ENCODE peak calls at places on chromosomes 3 and 15, in four cellular contexts. B is ovary, D is NB4, U is A549. N is an unnamed sample.

GRCh38 chr3:124121379-124122336 is 129.7 kb upstream of the ROPN1 start:
- DNase-seq in B (no peak), D (no peak), U (no peak), N (no peak)

GRCh38 chr3:154338570-154338969 is 14.3 kb upstream of the DHX36 start:
- DNase-seq in B (no peak), U (no peak), D (no peak), N (no peak)

GRCh38 chr15:32704343-32705076 is 13.3 kb upstream of the GREM1 start:
- DNase-seq in U (no peak), D (no peak), B (no peak), N (no peak)

GRCh38 chr3:64518950-64519349 is 168.8 kb downstream of the ADAMTS9 start:
- DNase-seq in U (no peak), B (no peak), D (no peak), N (no peak)

GRCh38 chr3:6771171-6771570 is 89.7 kb upstream of the GRM7 start:
- DNase-seq in D (no peak), B (no peak), U (no peak), N (no peak)

GRCh38 chr15:81921163-81921562 is 124.7 kb downstream of the MEX3B start:
- DNase-seq in U (no peak), D (no peak), B (no peak), N (no peak)

GRCh38 chr15:36912311-36912712 is 188.0 kb downstream of the MEIS2 start:
- DNase-seq in B (no peak), U (no peak), D (no peak), N (no peak)

GRCh38 chr15:35932541-35932940 is 386.6 kb upstream of the DPH6 start:
- DNase-seq in U (no peak), B (no peak), D (no peak), N (no peak)

GRCh38 chr15:36271048-36271447 is 308.4 kb upstream of the CDIN1 start:
- DNase-seq in D (no peak), U (no peak), B (no peak), N (no peak)

GRCh38 chr3:182837855-182838454 is 44.7 kb downstream of the ATP11B start:
- DNase-seq in U (no peak), D (peak), B (no peak), N (no peak)

GRCh38 chr3:35659808-35660207 is 20.5 kb downstream of the ARPP21 start:
- DNase-seq in B (no peak), D (peak), U (no peak), N (no peak)

GRCh38 chr15:56886878-56887781 is 31.3 kb upstream of the TCF12 start:
- DNase-seq in D (peak), U (peak), B (peak), N (peak)
- TF ChIP-seq POLR2A in D (peak), U (peak), B (peak), N (peak)

GRCh38 chr3:136947477-136947876 is 10.3 kb upstream of the IL20RB start:
- DNase-seq in D (no peak), U (no peak), B (no peak), N (no peak)

GRCh38 chr3:136952292-136952691 is 5.5 kb upstream of the IL20RB start:
- DNase-seq in D (no peak), U (no peak), B (no peak), N (no peak)

GRCh38 chr3:136950583-136950982 is 7.2 kb upstream of the IL20RB start:
- DNase-seq in U (no peak), D (no peak), B (no peak), N (no peak)

GRCh38 chr3:136949146-136949545 is 8.6 kb upstream of the IL20RB start:
- DNase-seq in D (no peak), B (no peak), U (no peak), N (no peak)

GRCh38 chr3:136949708-136950107 is 8.1 kb upstream of the IL20RB start:
- DNase-seq in U (no peak), D (no peak), B (no peak), N (no peak)
- TF ChIP-seq CTCF in U (peak), D (no peak), B (no peak), N (no peak)

GRCh38 chr3:58522759-58523425 is 14.1 kb downstream of the ACOX2 start:
- DNase-seq in B (no peak), D (no peak), U (no peak), N (no peak)

GRCh38 chr3:58524326-58524888 is 12.6 kb downstream of the ACOX2 start:
- DNase-seq in D (no peak), U (no peak), B (no peak), N (no peak)

GRCh38 chr3:58528629-58529028 is 8.4 kb downstream of the ACOX2 start:
- DNase-seq in D (no peak), U (no peak), B (no peak), N (no peak)

GRCh38 chr3:58529516-58530353 is 7.3 kb downstream of the ACOX2 start:
- DNase-seq in B (no peak), D (peak), U (no peak), N (peak)

DNA sequence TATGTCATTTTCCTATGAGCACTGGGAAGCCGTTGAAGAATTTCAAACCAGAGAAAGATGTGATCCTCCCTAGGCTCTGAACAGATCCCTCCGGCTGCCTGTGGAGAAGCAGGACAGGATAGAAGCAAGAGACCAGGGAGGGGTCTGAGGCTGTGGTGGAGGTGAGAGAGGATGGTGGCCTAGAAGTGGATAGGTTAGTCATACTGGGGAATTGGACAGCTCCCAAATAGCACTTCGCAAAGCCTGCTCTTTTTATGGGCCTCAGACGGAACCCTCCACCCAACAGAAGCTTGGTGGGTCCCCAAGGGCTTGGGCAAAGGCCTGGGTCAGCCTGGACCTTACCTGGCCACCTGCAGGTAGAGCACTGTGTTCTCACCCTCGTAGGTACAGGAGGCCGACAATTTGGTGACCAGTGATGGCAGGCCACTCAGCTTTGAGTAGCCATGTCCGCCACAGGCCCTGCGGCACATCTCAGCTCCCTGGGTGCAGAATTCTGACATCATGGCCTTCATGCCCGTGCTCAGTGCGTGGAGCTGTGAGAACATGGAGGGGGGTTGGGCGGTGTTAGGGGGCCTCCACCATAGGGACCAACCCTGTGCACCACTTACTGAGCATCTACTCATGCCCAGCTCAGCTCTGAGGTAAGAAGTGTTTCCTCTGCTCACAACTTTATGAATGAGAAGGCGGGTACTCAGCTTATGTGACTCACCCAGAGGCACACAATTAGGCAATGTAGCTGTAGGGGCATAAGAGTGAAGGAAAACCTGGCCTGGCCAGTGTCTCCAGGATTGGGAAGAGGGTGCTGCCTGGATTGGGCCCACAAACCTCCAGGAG is 10.6 kb downstream of the ACOX2 start:
- DNase-seq in B (no peak), D (peak), U (peak), N (no peak)
- TF ChIP-seq POLR2A in B (no peak), D (no peak), U (no peak), N (no peak)

DNA sequence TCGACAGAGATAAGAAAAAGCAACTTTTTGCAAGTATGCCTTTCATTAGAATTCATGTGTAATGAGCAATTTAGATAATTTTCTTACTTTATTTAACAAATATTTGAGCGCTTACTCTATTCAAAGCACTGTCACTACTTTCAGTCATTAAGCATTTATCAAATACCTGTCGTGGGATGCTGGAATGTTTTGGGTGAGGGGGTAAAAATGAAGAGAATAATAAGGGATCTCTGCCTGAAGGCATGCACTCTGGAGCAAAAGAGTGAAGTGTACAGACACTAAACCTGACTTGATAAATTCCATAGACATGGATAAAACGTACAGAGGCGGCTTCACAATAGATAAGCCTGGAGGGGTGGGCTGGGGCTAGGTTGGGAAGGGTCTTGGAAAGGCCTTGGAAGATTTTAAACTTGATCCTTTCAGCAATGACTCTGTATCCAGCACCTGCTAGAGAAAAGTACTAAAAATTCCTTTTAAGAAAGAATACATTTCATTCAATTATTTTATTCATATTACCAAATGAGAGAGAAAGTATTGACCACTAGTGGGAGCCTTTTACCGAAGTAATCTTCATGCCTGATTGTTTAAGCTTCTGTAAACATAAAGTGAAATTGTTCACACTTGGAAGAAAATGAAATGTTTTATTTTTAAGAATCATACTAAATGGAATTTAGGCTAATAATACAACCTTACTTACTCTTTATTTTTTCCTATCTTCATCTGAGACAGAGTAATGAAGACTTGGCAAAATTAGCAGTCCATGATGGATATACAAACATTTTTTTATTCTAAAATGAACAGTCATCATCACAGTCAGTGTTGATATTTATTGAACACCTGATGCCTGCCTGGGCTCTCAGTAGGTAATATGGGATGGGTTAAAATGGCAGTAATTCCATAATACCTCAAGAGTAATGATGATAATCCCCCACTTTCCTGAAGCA is 113.2 kb downstream of the PPP2R3A start:
- DNase-seq in U (peak), B (no peak), D (peak), N (no peak)
- TF ChIP-seq CTCF in U (peak), B (peak), D (peak), N (peak)

DNA sequence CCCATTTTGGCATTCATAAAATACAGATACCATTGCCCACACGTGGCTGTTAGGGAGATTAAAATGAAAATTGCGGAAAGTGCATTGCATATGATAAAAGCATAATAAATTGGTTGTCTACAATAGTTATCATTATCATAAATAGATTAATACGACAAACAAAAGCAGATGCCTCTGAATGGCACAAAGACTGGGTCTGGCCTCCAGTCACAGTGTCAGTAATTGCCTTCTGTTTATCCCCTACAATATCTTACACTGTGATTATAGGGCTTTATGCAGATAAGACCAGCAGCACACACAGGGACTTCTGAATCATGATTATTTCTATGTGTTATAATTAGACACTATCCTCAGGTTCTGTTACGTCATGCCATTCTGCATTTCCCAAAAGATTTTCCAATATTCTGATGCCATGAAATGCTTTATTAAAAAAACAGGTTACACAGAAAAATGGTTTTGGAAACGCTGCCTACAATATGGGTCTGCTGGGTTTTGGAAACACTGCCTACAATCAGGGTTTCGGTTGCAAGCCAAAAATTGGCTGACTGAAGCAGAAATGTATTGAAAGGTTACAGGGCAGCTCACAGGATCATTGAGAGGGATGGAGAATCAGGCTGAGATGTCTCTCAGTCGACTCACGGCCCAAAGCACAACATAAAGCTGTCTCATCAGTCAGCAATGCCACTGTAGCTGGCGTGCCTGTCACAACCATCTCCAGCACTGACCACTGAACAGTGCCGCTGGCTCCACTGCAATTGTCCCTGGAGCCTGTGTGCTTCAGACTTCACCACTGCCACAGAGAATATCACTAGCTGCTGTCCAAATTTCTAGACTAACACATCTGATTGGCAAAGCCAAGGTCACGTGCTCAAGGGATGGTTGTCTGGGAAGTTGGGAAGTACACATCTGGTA is 248.1 kb downstream of the ERC2 start:
- DNase-seq in D (no peak), U (no peak), B (no peak), N (no peak)
- TF ChIP-seq POLR2A in D (no peak), U (no peak), B (no peak), N (no peak)

DNA sequence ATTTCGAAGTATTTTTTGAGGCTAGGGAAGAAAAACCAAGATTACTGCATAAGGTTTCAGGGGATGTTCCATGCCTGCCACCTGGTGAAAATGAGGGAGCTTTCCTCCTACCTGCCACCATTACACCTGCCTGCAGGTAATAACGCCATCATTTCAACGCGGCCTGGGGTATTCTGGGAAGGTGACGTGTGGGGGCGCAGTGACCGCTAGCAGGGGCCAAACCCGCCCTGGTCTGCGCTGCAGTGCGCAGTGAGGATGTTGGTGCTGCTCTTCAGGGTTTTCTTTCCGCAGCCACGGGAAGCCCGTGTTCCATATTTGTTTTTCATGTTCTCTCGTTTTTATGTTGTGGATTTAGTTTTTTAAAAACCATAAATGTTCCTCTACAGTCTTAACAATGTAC is 37.4 kb upstream of the SNRPN start:
- DNase-seq in U (no peak), D (no peak), B (no peak), N (no peak)
- TF ChIP-seq CTCF in U (no peak), D (no peak), B (no peak), N (no peak)

GRCh38 chr15:31254431-31255175 is 72.0 kb upstream of the KLF13 start:
- DNase-seq in D (peak), B (no peak), U (no peak), N (peak)

GRCh38 chr15:31255732-31256384 is 70.8 kb upstream of the KLF13 start:
- DNase-seq in U (no peak), B (no peak), D (no peak), N (no peak)

GRCh38 chr15:31256385-31257265 is 70.0 kb upstream of the KLF13 start:
- DNase-seq in B (no peak), D (no peak), U (no peak), N (peak)

GRCh38 chr15:31257286-31257685 is 69.3 kb upstream of the KLF13 start:
- DNase-seq in U (no peak), B (no peak), D (no peak), N (no peak)

GRCh38 chr15:31255176-31255510 is 71.5 kb upstream of the KLF13 start:
- DNase-seq in U (no peak), B (no peak), D (no peak), N (no peak)
- TF ChIP-seq POLR2A in U (no peak), B (no peak), D (no peak), N (no peak)

DNA sequence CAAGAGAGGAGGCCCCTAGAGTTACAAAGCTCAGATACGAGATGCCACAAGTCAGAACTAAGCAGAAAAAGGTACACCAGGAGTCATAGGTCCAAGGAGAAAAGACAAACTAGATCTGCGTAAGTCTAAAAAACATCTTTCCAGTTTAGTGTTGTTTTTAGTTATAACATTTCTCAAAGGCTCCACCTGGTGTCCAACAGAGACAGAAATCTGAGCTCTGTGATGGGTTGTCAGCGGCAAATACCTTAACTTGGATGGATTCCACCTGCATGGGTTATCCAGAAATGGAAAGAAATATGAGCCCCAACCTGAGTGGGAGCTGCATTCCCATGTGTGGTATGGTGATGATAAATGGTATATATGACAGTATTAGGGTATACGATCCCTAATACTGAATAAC is 238.6 kb upstream of the CHRM5 start:
- DNase-seq in B (no peak), U (peak), D (no peak), N (no peak)
- TF ChIP-seq CTCF in B (no peak), U (peak), D (no peak), N (no peak)

GRCh38 chr3:41987627-41988026 is 25.7 kb upstream of the ULK4 start:
- DNase-seq in B (no peak), U (no peak), D (peak), N (no peak)
- TF ChIP-seq POLR2A in B (no peak), U (no peak), D (no peak), N (no peak)

GRCh38 chr3:97940034-97940433 is 32.2 kb downstream of the RIOX2 start:
- DNase-seq in D (peak), B (no peak), U (no peak), N (no peak)
- TF ChIP-seq CTCF in D (no peak), B (no peak), U (no peak), N (no peak)

N was measured in Peyer's patch.